ENCODE peak calls at places on chromosomes 11 and 22, in seven cellular contexts. Z is kidney; Y is hepatocyte; A is right lobe of liver; L is CD4-positive, alpha-beta memory T cell; N is DND-41; E is IMR-90. P is an unnamed sample.

GRCh38 chr22:41290262-41291221 is 4.6 kb upstream of the RANGAP1 start:
- DNase-seq in Z (no peak), Y (no peak), A (no peak), L (no peak), N (no peak), E (peak), P (no peak)

GRCh38 chr11:130583866-130584265 is 135.4 kb downstream of the ADAMTS15 start:
- DNase-seq in Z (no peak), Y (no peak), A (no peak), L (no peak), N (no peak), E (no peak), P (no peak)

GRCh38 chr11:19953342-19953741 is 206.9 kb downstream of the DBX1 start:
- DNase-seq in Z (no peak), Y (peak), A (no peak), L (no peak), N (no peak), E (peak), P (no peak)

GRCh38 chr11:19367051-19367709 is 126.4 kb upstream of the E2F8 start:
- DNase-seq in Z (no peak), Y (no peak), A (no peak), L (no peak), N (no peak), E (peak), P (no peak)

GRCh38 chr11:12552677-12553076 is 121.5 kb upstream of the TEAD1 start:
- DNase-seq in Z (no peak), Y (peak), A (no peak), L (no peak), N (no peak), E (peak), P (no peak)

GRCh38 chr11:73866095-73866579 is 10.5 kb downstream of the COA4 start:
- DNase-seq in Z (no peak), Y (no peak), A (no peak), L (no peak), N (no peak), E (peak), P (no peak)

GRCh38 chr11:102472127-102472526 is 19.6 kb upstream of the TMEM123 start:
- DNase-seq in Z (no peak), Y (no peak), A (no peak), L (no peak), N (no peak), E (no peak), P (no peak)

GRCh38 chr11:76329084-76329648 is 51.8 kb downstream of the THAP12 start:
- DNase-seq in Z (no peak), Y (peak), A (no peak), L (no peak), N (no peak), E (peak), P (no peak)

GRCh38 chr22:36156119-36156514 is 4.4 kb downstream of the APOL3 start:
- DNase-seq in Z (no peak), Y (no peak), A (no peak), L (no peak), N (no peak), E (no peak), P (no peak)
- H3K4me3 ChIP-seq in Z (peak), Y (no peak), A (peak), L (peak), N (peak), E (no peak), P (no peak)

GRCh38 chr11:10181811-10182210 is 112.2 kb downstream of the SBF2 start:
- DNase-seq in Z (no peak), Y (peak), A (no peak), L (no peak), N (no peak), E (peak), P (peak)
- H3K4me3 ChIP-seq in Z (no peak), Y (no peak), A (no peak), L (no peak), N (no peak), E (no peak), P (no peak)

GRCh38 chr22:46055176-46055850 is 78.4 kb upstream of the WNT7B start:
- DNase-seq in Z (peak), Y (no peak), A (peak), L (no peak), N (no peak), E (no peak), P (no peak)

GRCh38 chr22:46054091-46054877 is 77.3 kb upstream of the WNT7B start:
- DNase-seq in Z (peak), Y (no peak), A (peak), L (peak), N (peak), E (peak), P (no peak)

GRCh38 chr22:46053563-46054090 is 76.7 kb upstream of the WNT7B start:
- DNase-seq in Z (peak), Y (no peak), A (peak), L (peak), N (peak), E (peak), P (no peak)

GRCh38 chr22:46055851-46056168 is 78.8 kb upstream of the WNT7B start:
- DNase-seq in Z (peak), Y (no peak), A (no peak), L (no peak), N (no peak), E (no peak), P (no peak)

DNA sequence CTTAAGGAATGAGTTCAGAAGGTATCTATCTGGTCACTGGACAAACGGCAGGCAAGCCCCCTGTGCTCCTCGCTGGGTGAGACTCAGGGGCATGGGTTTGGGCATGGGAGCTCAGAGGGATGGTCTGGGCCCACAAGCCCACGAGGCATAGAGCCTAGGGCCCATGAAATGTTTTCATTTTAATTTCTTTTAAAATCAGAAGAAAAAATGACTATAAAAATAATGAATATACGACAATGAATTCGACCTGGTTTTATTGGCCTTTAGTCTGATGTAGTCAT is 77.9 kb upstream of the WNT7B start:
- DNase-seq in Z (peak), Y (no peak), A (peak), L (no peak), N (no peak), E (no peak), P (no peak)
- H3K4me3 ChIP-seq in Z (peak), Y (no peak), A (peak), L (peak), N (peak), E (peak), P (peak)

GRCh38 chr11:62601114-62601363 is 626 bp downstream of the MTA2 start:
- DNase-seq in Z (no peak), Y (no peak), A (no peak), L (no peak), N (peak), E (no peak), P (no peak)

GRCh38 chr11:62603072-62603408 is 1.4 kb upstream of the MTA2 start:
- DNase-seq in Z (peak), Y (no peak), A (no peak), L (no peak), N (no peak), E (no peak), P (no peak)

GRCh38 chr11:62603771-62604170 is 2.1 kb upstream of the MTA2 start:
- DNase-seq in Z (no peak), Y (no peak), A (no peak), L (no peak), N (no peak), E (no peak), P (no peak)

GRCh38 chr11:62601364-62602140 is at the start of gene MTA2:
- DNase-seq in Z (peak), Y (peak), A (peak), L (peak), N (peak), E (peak), P (peak)

DNA sequence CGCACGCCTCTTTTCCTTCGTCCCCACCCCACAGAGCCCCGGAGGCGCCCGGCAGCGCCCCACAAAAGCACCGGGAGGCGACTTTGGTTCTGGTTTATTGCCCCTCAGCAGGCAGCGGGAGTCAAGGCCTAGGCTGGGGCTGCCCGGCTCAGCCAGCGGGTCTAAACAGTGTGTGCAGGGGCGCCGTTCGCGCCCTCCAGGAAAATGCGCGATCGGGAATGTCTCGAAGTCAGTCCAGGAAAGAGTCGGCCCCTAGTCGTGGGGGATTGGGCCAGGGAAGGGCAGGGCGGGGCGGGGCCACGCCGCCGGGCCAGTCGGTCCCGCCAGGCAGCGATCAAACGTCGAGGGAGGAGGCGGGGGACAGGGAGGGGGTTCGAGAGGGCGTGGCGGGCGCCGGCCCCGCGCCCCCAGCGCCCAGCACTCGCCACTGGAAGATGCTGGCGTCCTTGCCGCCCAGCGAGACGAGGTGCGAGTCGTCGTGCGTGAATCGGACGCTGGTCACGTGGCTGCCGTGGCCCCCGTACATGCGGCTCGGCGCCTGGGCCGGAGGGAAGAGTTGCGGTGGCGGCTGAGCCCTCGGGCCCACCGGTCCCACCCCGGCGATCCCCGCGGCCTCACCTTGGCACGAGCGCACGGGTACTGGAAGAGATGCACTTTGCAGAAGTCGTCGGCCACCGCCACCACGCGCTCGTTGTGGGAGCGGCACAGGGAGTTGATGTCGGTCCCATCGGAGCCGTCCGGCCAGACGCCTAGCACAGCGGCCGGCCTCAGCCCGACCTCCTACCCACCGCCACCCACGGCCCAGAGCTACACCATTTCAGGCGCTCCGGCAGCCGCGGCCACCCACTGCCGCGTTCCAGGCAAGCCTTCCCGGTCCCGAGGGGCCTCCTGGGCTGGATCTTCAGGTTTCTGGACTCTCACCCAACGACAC is 741 bp upstream of the MTA2 start:
- DNase-seq in Z (peak), Y (peak), A (peak), L (no peak), N (no peak), E (peak), P (no peak)
- H3K4me3 ChIP-seq in Z (peak), Y (peak), A (peak), L (peak), N (peak), E (peak), P (peak)

DNA sequence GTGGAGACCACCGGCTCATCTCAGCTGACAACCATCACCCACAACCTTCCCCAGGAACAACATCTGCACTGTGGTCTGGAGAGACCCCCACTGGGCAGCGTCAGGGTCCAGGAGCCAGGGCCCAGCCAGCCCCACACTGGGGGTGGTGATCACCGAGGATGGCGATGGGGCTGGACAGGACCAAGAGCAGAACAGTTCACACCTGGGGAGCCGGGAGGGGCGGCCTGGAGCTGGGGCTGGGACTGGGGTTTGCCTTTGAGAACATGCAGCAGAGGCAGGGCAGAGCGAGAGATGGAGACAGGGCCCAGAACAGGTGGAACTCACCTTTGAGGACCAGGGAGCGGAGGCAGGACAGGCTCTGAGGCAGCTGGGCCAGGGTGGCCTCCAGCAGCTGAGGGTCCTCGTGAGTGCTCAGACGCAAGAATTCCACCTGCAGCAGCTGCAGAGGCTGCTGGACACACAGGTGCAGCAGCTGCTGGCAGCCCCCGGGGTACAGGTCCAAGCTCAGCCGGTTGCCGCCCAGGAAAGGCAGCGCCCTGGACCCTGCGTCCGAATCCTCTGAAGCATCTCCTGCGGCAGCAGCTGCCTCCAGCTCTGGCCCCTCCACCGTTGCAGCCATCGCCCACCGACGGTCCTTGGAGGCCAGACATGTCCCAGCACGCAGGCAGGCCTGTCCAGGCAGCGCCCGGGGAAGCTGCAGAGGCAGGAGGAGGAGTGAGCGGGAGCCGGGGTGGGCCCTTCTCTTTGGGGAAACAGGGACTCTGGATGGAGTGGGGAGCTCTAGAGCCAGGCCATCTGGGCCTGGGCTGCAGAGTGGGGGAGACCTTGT is 1.0 kb downstream of the PIDD1 start:
- DNase-seq in Z (no peak), Y (no peak), A (no peak), L (no peak), N (peak), E (no peak), P (no peak)
- H3K4me3 ChIP-seq in Z (no peak), Y (no peak), A (peak), L (peak), N (peak), E (peak), P (peak)

GRCh38 chr22:32473388-32473952 is 1.1 kb upstream of the FBXO7 start:
- DNase-seq in Z (no peak), Y (peak), A (peak), L (peak), N (peak), E (peak), P (peak)
- H3K4me3 ChIP-seq in Z (no peak), Y (no peak), A (peak), L (peak), N (peak), E (no peak), P (peak)

P was measured in Jurkat, Clone E6-1.